ENCODE peak calls at places on chromosomes 12 and 14, in six cellular contexts. M, O, R, D, U and X are unnamed samples.

GRCh38 chr12:95978351-95978750 is 17.8 kb downstream of the HAL start:
- DNase-seq in M (no peak), O (no peak), R (no peak), D (no peak), U (no peak), X (no peak)

GRCh38 chr12:70695361-70696023 is 58.3 kb upstream of the PTPRB start:
- DNase-seq in M (no peak), O (no peak), R (no peak), D (no peak), U (no peak), X (no peak)

GRCh38 chr12:6182279-6182898 is 17.8 kb upstream of the CD9 start:
- DNase-seq in M (no peak), O (no peak), R (peak; percentile 40), D (peak; percentile 97), U (peak; percentile 55), X (no peak)

GRCh38 chr12:105911966-105912365 is 226.8 kb downstream of the NUAK1 start:
- DNase-seq in M (no peak), O (no peak), R (no peak), D (no peak), U (no peak), X (no peak)

GRCh38 chr14:60197629-60198318 is 32.6 kb upstream of the DHRS7 start:
- DNase-seq in M (no peak), O (peak; percentile 2), R (no peak), D (no peak), U (no peak), X (no peak)

GRCh38 chr14:32620303-32620702 is 291.2 kb downstream of the AKAP6 start:
- DNase-seq in M (no peak), O (no peak), R (peak; percentile 59), D (no peak), U (no peak), X (no peak)

GRCh38 chr12:117316336-117316735 is 45.1 kb downstream of the NOS1 start:
- DNase-seq in M (no peak), O (no peak), R (no peak), D (no peak), U (no peak), X (no peak)

GRCh38 chr12:104590002-104590401 is 133.3 kb downstream of the CHST11 start:
- DNase-seq in M (no peak), O (no peak), R (no peak), D (no peak), U (no peak), X (no peak)

GRCh38 chr12:106245767-106246166 is 2.1 kb downstream of the CKAP4 start:
- DNase-seq in M (no peak), O (no peak), R (peak; percentile 56), D (peak; percentile 59), U (peak; percentile 29), X (no peak)

GRCh38 chr14:35333797-35334743 is 41.9 kb downstream of the PSMA6 start:
- DNase-seq in M (no peak), O (no peak), R (no peak), D (no peak), U (no peak), X (no peak)